ENCODE peak calls at places on chromosomes 11 and 22, in six cellular contexts. J is stimulated activated effector memory CD8-positive, alpha-beta T cell treated with anti-CD3 and anti-CD28 coated beads, Interleukin-12 subunit alpha, Interleukin-12 subunit beta, amount 100 ng/mL, for 72 hours; A is activated naive CD4-positive, alpha-beta T cell treated with Interleukin-2 at 50 U/mL for 16 hours; Q is M059J; O is chondrocyte; S is CD8-positive, alpha-beta T cell. P is an unnamed sample.

GRCh38 chr11:20162824-20163777 is 2.8 kb upstream of the DBX1 start:
- DNase-seq in J (no peak), O (no peak), A (no peak), S (no peak), Q (peak), P (no peak)

GRCh38 chr11:73191151-73191550 is 26.9 kb upstream of the P2RY2 start:
- DNase-seq in J (no peak), A (no peak), Q (no peak), O (no peak), S (no peak), P (no peak)

GRCh38 chr11:68460741-68461283 is at the start of gene PPP6R3:
- DNase-seq in Q (no peak), A (no peak), S (no peak), O (no peak), J (no peak), P (no peak)

GRCh38 chr11:73268671-73269271 is 3.4 kb upstream of the P2RY6 start:
- DNase-seq in O (no peak), Q (no peak), A (no peak), J (no peak), S (no peak), P (no peak)

GRCh38 chr22:31652911-31653684 is 8.9 kb downstream of the PISD start:
- DNase-seq in O (no peak), J (no peak), S (no peak), Q (no peak), A (no peak), P (no peak)

GRCh38 chr22:39297490-39298193 is 21.8 kb downstream of the RPL3 start:
- DNase-seq in J (no peak), S (no peak), Q (no peak), A (no peak), O (no peak), P (no peak)

GRCh38 chr22:32745251-32745995 is 56.1 kb upstream of the TIMP3 start:
- DNase-seq in Q (peak), A (no peak), O (no peak), J (no peak), S (no peak), P (no peak)

GRCh38 chr11:76770642-76771445 is 12.3 kb upstream of the TSKU start:
- DNase-seq in Q (peak), S (no peak), A (no peak), J (no peak), O (no peak), P (no peak)

GRCh38 chr22:38862375-38863329 is 9.4 kb downstream of the CBX6 start:
- DNase-seq in J (no peak), S (no peak), A (no peak), Q (no peak), O (peak), P (no peak)

GRCh38 chr11:104005234-104005855 is 31.1 kb upstream of the DDI1 start:
- DNase-seq in Q (peak), O (no peak), J (no peak), A (no peak), S (no peak), P (no peak)

GRCh38 chr11:48101958-48102357 is 114.7 kb upstream of the OR4B1 start:
- DNase-seq in S (peak), A (no peak), Q (no peak), J (no peak), O (no peak), P (no peak)

GRCh38 chr11:56883590-56883989 is 105.1 kb upstream of the OR5AK2 start:
- DNase-seq in Q (no peak), J (no peak), A (no peak), S (no peak), O (no peak), P (no peak)

GRCh38 chr11:87298155-87298554 is 260.4 kb downstream of the TMEM135 start:
- DNase-seq in J (no peak), S (no peak), A (no peak), Q (no peak), O (no peak), P (no peak)

GRCh38 chr11:13110929-13111812 is 102.1 kb downstream of the RASSF10 start:
- DNase-seq in A (no peak), Q (peak), S (no peak), O (no peak), J (no peak), P (no peak)

GRCh38 chr11:8257003-8257664 is 6.5 kb downstream of the LMO1 start:
- DNase-seq in S (no peak), O (no peak), A (no peak), J (no peak), Q (no peak), P (no peak)

GRCh38 chr22:29636751-29637150 is 33.3 kb downstream of the NF2 start:
- DNase-seq in J (no peak), A (no peak), Q (no peak), S (no peak), O (no peak), P (no peak)

GRCh38 chr11:95338430-95338991 is 107.5 kb upstream of the SESN3 start:
- DNase-seq in J (no peak), Q (peak), S (no peak), O (no peak), A (no peak), P (no peak)

GRCh38 chr22:46893281-46894020 is 131.0 kb downstream of the TBC1D22A start:
- DNase-seq in S (no peak), O (no peak), A (no peak), Q (no peak), J (no peak), P (no peak)

GRCh38 chr11:3340025-3340424 is 38.9 kb downstream of the ZNF195 start:
- DNase-seq in J (no peak), S (no peak), O (no peak), A (no peak), Q (peak), P (no peak)

P was measured in stimulated activated naive B cell treated with anti-CD40 and anti-IgM and Interleukin-4, amounts not matched to agents 10 μg/mL and 1 μg/mL and 100 μg/mL, for 72 hours.